ENCODE peak calls at places on chromosomes 3 and 15, in five cellular contexts. U, L, I, M and J are unnamed samples. For H3K4me1, the result is how much of the 10 kb centered on the place peaks cover.

GRCh38 chr15:48527517-48527916 is 118.0 kb downstream of the FBN1 start:
- DNase-seq in U (peak), L (no peak), I (no peak), M (no peak), J (no peak)

GRCh38 chr3:158727499-158728377 is 4.5 kb downstream of the RARRES1 start:
- DNase-seq in U (peak), L (peak), I (no peak), M (no peak), J (peak)

GRCh38 chr15:81274932-81275341 is 49.0 kb downstream of the STARD5 start:
- DNase-seq in U (peak), L (peak), I (peak), M (peak), J (peak)

GRCh38 chr15:49696441-49696840 is 75.6 kb downstream of the DTWD1 start:
- DNase-seq in U (peak), L (no peak), I (no peak), M (no peak), J (no peak)

GRCh38 chr15:78140296-78140695 is 8.9 kb upstream of the IDH3A start:
- DNase-seq in U (no peak), L (no peak), I (no peak), M (no peak), J (no peak)

GRCh38 chr15:31930967-31931366 is 99.3 kb upstream of the CHRNA7 start:
- DNase-seq in U (no peak), L (no peak), I (no peak), M (no peak), J (no peak)

GRCh38 chr3:126522363-126522788 is 1.6 kb upstream of the CHST13 start:
- DNase-seq in U (peak), L (peak), I (peak), M (peak), J (peak)

GRCh38 chr15:70765504-70766281 is 2.3 kb upstream of the UACA start:
- DNase-seq in U (peak), L (no peak), I (no peak), M (no peak), J (no peak)

GRCh38 chr3:190533511-190534282 is 19.8 kb downstream of the IL1RAP start:
- DNase-seq in U (peak), L (peak), I (peak), M (peak), J (no peak)

GRCh38 chr15:81088496-81088895 is 45.6 kb upstream of the CFAP161 start:
- DNase-seq in U (no peak), L (no peak), I (no peak), M (no peak), J (no peak)

GRCh38 chr15:29750754-29751153 is 71.5 kb downstream of the TJP1 start:
- DNase-seq in U (no peak), L (no peak), I (no peak), M (no peak), J (no peak)

GRCh38 chr3:160374925-160375324 is 24.1 kb downstream of the IFT80 start:
- DNase-seq in U (no peak), L (no peak), I (no peak), M (no peak), J (no peak)
- H3K4me1 ChIP-seq in U (under half), L (under half), I (under half), M (under half), J (under half)

DNA sequence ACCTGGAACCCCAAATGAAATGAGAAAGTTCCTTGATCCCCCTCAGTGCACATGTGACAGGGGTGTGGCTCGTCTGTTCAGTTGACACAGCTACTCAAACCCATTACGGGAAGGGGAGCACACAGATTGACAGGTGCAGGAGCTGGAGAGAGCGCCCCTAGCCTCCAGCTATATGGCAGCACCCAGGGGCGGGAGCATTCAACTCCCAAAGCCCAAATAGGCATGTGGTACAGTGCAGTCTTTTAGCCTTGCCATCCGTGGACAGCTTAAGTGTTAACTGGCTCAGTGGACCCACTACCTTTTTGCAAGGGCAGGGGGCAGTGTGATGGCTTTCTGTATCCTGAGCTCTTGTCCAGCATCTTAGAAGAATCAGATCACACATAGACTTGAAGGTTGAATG is 1374.2 kb upstream of the ALCAM start:
- DNase-seq in U (no peak), L (no peak), I (no peak), M (no peak), J (no peak)
- TF ChIP-seq CTCF in U (no peak), L (no peak), I (no peak), M (no peak), J (peak)

GRCh38 chr15:60570936-60571530 is 92.1 kb upstream of the ICE2 start:
- DNase-seq in U (no peak), L (no peak), I (no peak), M (no peak), J (no peak)
- H3K4me1 ChIP-seq in U (under half), L (under half), I (half or more), M (under half), J (under half)

GRCh38 chr15:59738676-59739075 is 49.6 kb upstream of the BNIP2 start:
- DNase-seq in U (no peak), L (no peak), I (no peak), M (no peak), J (no peak)

GRCh38 chr15:59739557-59740186 is 50.6 kb upstream of the BNIP2 start:
- DNase-seq in U (no peak), L (no peak), I (no peak), M (no peak), J (no peak)

GRCh38 chr15:59746777-59747176 is 57.7 kb upstream of the BNIP2 start:
- DNase-seq in U (no peak), L (no peak), I (no peak), M (no peak), J (peak)

GRCh38 chr15:59736181-59736580 is 47.1 kb upstream of the BNIP2 start:
- DNase-seq in U (no peak), L (no peak), I (no peak), M (no peak), J (no peak)

GRCh38 chr15:59741274-59741906 is 52.3 kb upstream of the BNIP2 start:
- DNase-seq in U (no peak), L (no peak), I (no peak), M (no peak), J (peak)
- TF ChIP-seq CTCF in U (no peak), L (no peak), I (peak), M (no peak), J (peak)

DNA sequence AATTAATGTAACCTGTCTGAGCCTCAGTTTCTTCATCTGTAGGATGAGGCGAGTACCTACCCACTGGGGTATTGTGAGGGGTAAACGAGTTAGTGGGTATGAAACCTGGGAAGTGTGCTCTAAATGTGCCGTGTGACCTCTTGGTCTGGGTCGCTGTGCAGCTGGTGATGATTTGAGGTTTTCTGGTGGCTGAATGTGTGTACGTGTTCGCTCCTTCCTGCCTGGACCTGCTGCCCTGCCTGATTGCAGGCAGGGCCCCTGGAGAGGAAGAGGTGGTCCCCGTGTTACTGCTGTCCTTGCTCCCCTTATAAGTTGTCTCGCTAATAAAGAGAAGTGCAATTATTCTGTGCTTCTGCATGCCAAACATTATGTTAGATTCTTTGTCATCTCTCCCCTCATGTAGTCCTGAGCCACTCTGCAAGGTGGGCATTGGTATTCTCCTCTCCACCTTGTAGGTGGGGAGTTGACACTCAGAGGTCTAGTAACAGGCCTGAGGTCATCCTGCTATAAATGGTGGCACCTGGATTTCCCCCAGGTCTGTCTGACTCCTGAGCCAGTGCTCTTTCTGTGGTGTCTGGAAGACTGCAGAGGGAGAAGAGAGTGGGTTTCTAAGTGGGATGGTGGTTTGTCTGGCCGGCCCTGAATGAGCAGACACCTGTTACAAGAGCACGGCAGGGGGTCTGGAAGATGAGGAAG is 15.7 kb downstream of the PDIA5 start:
- DNase-seq in U (no peak), L (no peak), I (no peak), M (no peak), J (no peak)
- H3K4me1 ChIP-seq in U (under half), L (half or more), I (under half), M (under half), J (half or more)

DNA sequence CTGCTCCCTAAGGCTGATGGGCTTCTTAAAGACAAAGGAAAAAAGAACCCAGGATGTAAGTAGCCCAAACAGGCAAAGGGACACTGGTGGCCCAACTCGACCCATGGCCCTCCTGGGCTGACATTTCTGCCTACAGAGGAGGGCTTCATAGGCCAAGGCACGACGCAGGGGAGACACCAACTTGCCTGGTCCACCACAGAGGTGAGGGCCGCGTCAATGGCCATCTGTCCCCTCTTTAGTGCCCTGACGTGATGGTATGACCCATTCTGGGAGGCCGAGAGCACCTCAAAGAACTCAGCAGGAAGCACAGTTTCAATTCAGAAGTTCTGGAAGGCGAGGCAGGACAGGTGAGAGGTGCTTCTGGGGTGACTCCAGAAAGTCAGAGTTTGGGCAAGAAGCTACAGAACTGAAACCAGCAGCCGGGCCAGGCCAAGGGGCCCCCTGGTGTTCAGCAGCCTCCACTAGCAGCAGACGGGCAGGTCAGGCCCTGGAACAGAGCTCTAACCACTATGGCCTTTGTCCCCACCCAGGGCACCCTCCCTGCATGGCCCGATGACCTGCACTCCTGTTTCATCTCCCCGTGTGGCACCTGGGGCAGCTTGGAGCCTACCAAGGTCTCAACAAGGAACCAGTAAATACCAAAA is 45.1 kb downstream of the HMCES start:
- DNase-seq in U (no peak), L (no peak), I (no peak), M (no peak), J (no peak)
- TF ChIP-seq CTCF in U (no peak), L (no peak), I (no peak), M (no peak), J (peak)

DNA sequence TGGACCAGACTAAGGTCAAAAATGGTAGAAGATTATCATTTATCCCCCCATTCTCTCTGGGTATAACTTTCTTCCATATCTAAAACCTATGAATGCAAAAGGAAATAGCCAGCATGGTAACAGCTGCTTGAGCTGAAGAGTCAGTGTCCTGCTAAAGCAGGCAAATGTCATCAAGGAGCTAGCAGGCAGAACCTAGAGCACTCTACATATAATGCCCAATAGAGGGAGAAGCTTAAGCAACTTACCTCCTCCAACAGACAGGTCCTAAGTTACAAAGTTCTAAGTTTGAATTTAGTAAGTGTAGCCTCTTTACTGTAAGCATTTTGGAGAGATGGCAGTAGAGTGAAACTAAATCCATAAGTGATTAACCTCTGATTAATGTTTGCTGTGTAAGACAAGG is 7.7 kb downstream of the RAF1 start:
- DNase-seq in U (no peak), L (no peak), I (no peak), M (no peak), J (no peak)
- H3K4me1 ChIP-seq in U (under half), L (under half), I (half or more), M (under half), J (under half)

GRCh38 chr3:182257361-182257760 is 535.9 kb upstream of the ATP11B start:
- DNase-seq in U (no peak), L (no peak), I (no peak), M (no peak), J (no peak)

GRCh38 chr3:182255095-182255600 is 538.2 kb upstream of the ATP11B start:
- DNase-seq in U (no peak), L (no peak), I (no peak), M (no peak), J (no peak)

GRCh38 chr3:182261084-182261483 is 532.2 kb upstream of the ATP11B start:
- DNase-seq in U (no peak), L (no peak), I (no peak), M (no peak), J (no peak)

GRCh38 chr3:182259579-182259978 is 533.7 kb upstream of the ATP11B start:
- DNase-seq in U (no peak), L (no peak), I (no peak), M (peak), J (peak)

GRCh38 chr3:182258538-182259177 is 534.6 kb upstream of the ATP11B start:
- DNase-seq in U (no peak), L (no peak), I (no peak), M (no peak), J (no peak)
- TF ChIP-seq CTCF in U (peak), L (peak), I (peak), M (peak), J (peak)

GRCh38 chr3:131702156-131702555 is 199.4 kb upstream of the MRPL3 start:
- DNase-seq in U (no peak), L (no peak), I (no peak), M (no peak), J (no peak)

GRCh38 chr3:131708216-131708615 is 205.4 kb upstream of the MRPL3 start:
- DNase-seq in U (no peak), L (no peak), I (no peak), M (no peak), J (no peak)

GRCh38 chr3:131704084-131704483 is 201.3 kb upstream of the MRPL3 start:
- DNase-seq in U (no peak), L (no peak), I (no peak), M (no peak), J (no peak)

GRCh38 chr3:131705099-131705498 is 202.3 kb upstream of the MRPL3 start:
- DNase-seq in U (no peak), L (no peak), I (no peak), M (no peak), J (no peak)

GRCh38 chr3:131705558-131706051 is 202.8 kb upstream of the MRPL3 start:
- DNase-seq in U (no peak), L (no peak), I (no peak), M (no peak), J (no peak)
- H3K4me1 ChIP-seq in U (under half), L (under half), I (under half), M (under half), J (under half)

DNA sequence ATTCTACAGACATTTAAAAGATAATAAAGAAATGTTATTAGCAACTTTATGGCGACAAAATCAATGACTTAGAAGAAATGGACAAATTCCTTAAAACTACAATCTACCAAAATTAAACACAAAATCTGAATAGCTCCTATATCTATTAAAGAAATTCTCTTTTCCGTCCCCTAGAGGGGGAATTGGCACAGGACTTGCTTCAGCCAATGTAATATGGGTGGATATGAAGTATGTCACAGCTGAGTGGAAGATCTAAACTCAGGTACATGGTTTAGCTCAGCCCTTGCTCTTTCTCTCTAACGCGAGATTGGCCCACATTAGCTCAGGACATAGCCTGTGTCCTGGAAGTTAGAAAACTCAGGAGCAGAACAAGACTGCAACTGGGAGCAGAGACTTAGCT is 79.3 kb downstream of the DNAH12 start:
- DNase-seq in U (no peak), L (no peak), I (no peak), M (no peak), J (no peak)
- TF ChIP-seq CTCF in U (no peak), L (no peak), I (no peak), M (no peak), J (peak)